ENCODE peak calls at places on chromosome 11, in four cellular contexts. G, R, S and F are unnamed samples.

GRCh38 chr11:75802022-75802912 is 12.7 kb upstream of the UVRAG start:
- DNase-seq in G (no peak), R (no peak), S (no peak), F (no peak)

GRCh38 chr11:64767344-64768299 is 7.8 kb upstream of the PYGM start:
- DNase-seq in G (peak), R (no peak), S (peak), F (no peak)

GRCh38 chr11:116066777-116067176 is 562.6 kb upstream of the CADM1 start:
- DNase-seq in G (no peak), R (no peak), S (no peak), F (no peak)

GRCh38 chr11:45913514-45913913 is 4.2 kb downstream of the PEX16 start:
- DNase-seq in G (no peak), R (no peak), S (no peak), F (no peak)

GRCh38 chr11:92626624-92627023 is 342.8 kb upstream of the MTNR1B start:
- DNase-seq in G (no peak), R (no peak), S (no peak), F (no peak)

GRCh38 chr11:79274636-79275315 is 166.1 kb downstream of the TENM4 start:
- DNase-seq in G (no peak), R (no peak), S (no peak), F (no peak)

GRCh38 chr11:45405916-45406670 is 120.0 kb upstream of the SYT13 start:
- DNase-seq in G (no peak), R (no peak), S (no peak), F (no peak)

GRCh38 chr11:28860898-28861297 is 752.7 kb downstream of the METTL15 start:
- DNase-seq in G (no peak), R (peak), S (no peak), F (no peak)

GRCh38 chr11:36427876-36428275 is 82.2 kb downstream of the TRAF6 start:
- DNase-seq in G (no peak), R (no peak), S (no peak), F (no peak)

GRCh38 chr11:86491048-86491447 is 116.4 kb downstream of the CCDC81 start:
- DNase-seq in G (no peak), R (no peak), S (no peak), F (no peak)

GRCh38 chr11:4862447-4863236 is 13.6 kb upstream of the OR51S1 start:
- DNase-seq in G (no peak), R (no peak), S (no peak), F (no peak)

GRCh38 chr11:843818-844692 is 1.4 kb downstream of the TSPAN4 start:
- DNase-seq in G (peak), R (peak), S (peak), F (no peak)

GRCh38 chr11:63804259-63804658 is 9.0 kb upstream of the SPINDOC start:
- DNase-seq in G (no peak), R (no peak), S (no peak), F (no peak)

GRCh38 chr11:65915101-65915820 is 3.6 kb downstream of the C11orf68 start:
- DNase-seq in G (no peak), R (no peak), S (no peak), F (no peak)

GRCh38 chr11:126357055-126357962 is 1.8 kb downstream of the ST3GAL4 start:
- DNase-seq in G (no peak), R (no peak), S (no peak), F (no peak)

GRCh38 chr11:64263021-64263946 is 12.0 kb downstream of the PLCB3 start:
- DNase-seq in G (no peak), R (no peak), S (no peak), F (no peak)

GRCh38 chr11:104946907-104947306 is 21.5 kb downstream of the CASP4 start:
- DNase-seq in G (peak), R (peak), S (peak), F (peak)
- TF ChIP-seq CHD4 in G (no peak), R (no peak), S (no peak), F (no peak)

GRCh38 chr11:3206128-3206921 is 12.3 kb downstream of the MRGPRG start:
- DNase-seq in G (no peak), R (no peak), S (no peak), F (no peak)
- TF ChIP-seq CHD4 in G (no peak), R (no peak), S (no peak), F (no peak)

GRCh38 chr11:15159085-15159484 is 44.4 kb downstream of the INSC start:
- DNase-seq in G (peak), R (peak), S (no peak), F (no peak)

GRCh38 chr11:15157181-15157580 is 42.5 kb downstream of the INSC start:
- DNase-seq in G (no peak), R (no peak), S (no peak), F (no peak)

GRCh38 chr11:15161746-15162145 is 47.0 kb downstream of the INSC start:
- DNase-seq in G (no peak), R (no peak), S (no peak), F (no peak)

GRCh38 chr11:15157738-15158137 is 43.0 kb downstream of the INSC start:
- DNase-seq in G (no peak), R (no peak), S (no peak), F (no peak)

GRCh38 chr11:15158351-15159015 is 43.8 kb downstream of the INSC start:
- DNase-seq in G (no peak), R (no peak), S (no peak), F (no peak)
- TF ChIP-seq CHD4 in G (no peak), R (no peak), S (no peak), F (no peak)

DNA sequence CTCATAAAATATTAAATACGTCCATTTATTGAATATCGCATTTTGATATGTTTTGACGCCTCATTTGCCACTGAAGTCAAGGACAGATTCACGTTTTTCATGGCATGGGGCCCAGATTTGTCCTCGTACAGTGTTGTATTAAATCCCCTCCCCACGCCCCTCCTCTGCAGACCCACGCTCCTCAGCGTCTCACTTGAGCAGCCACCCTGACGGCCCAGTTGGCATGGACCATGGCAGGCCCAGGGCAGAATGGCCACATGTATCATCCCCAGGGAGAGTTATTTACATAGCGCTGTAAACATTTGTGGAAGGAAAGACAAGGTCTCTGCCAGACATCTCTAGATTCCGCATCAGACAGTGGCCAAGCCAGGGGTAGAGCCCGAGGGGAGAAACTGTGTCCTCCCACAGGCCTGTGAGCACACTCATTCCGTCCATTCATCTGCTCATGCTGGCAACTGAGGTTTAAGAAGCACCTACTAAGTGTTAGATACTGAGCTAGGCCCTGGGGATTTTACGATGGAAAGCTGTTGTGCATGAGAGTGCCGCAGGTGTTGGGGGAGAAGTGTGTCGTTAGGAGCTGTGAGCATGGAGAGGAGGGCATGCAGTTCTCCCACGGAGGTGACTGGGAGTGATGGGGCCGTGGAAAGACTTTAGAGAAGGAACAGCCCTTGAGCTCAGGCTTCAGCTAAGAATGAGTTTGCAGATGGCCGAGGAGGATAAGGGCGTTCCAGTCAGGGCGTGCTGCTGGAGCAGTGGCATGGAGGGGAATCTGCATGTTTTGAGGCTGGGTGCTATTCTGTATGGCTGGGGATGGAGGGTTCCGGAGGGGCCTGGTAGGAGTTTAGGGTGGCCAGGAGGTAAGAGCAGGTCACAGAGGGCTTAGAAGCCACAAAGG is 94.8 kb downstream of the GRIK4 start:
- DNase-seq in G (no peak), R (no peak), S (no peak), F (no peak)
- TF ChIP-seq CHD4 in G (no peak), R (no peak), S (no peak), F (no peak)